ENCODE peak calls at places on chromosomes 5 and 9, in six cellular contexts. Z is mesothelial cell of epicardium; Y is fibroblast of the aortic adventitia; U is CD8-positive, alpha-beta T cell; V is psoas muscle; L is HCEC 1CT. K is an unnamed sample.
A peak's percentile ranks its signal among the peaks of the same experiment; 100 is the strongest.

GRCh38 chr9:98010450-98010849 is 27.3 kb downstream of the ANP32B start:
- DNase-seq in L (peak; percentile 44), U (no peak), V (no peak), Y (peak; percentile 36), Z (no peak), K (peak; percentile 70)

GRCh38 chr5:141269195-141269594 is 24.0 kb downstream of the PCDHB15 start:
- DNase-seq in U (no peak), V (no peak), Y (no peak), L (no peak), Z (no peak), K (no peak)

GRCh38 chr5:177607452-177608192 is 7.7 kb downstream of the B4GALT7 start:
- DNase-seq in Y (peak; percentile 76), L (peak; percentile 74), V (peak; percentile 85), U (peak; percentile 30), Z (peak; percentile 62), K (no peak)

GRCh38 chr5:103290846-103291245 is 32.3 kb downstream of the MACIR start:
- DNase-seq in Z (no peak), U (no peak), Y (no peak), L (no peak), V (no peak), K (no peak)

GRCh38 chr9:128103589-128103962 is 24.0 kb downstream of the PTGES2 start:
- DNase-seq in U (peak; percentile 16), V (no peak), L (no peak), Y (no peak), Z (no peak), K (peak; percentile 77)

GRCh38 chr9:96294146-96294545 is 7.8 kb downstream of the HSD17B3 start:
- DNase-seq in L (no peak), V (no peak), Z (no peak), U (no peak), Y (no peak), K (no peak)

GRCh38 chr9:19894975-19895374 is 106.1 kb upstream of the SLC24A2 start:
- DNase-seq in V (no peak), Z (no peak), U (no peak), Y (no peak), L (peak; percentile 2), K (no peak)

GRCh38 chr5:74851026-74851425 is 15.2 kb downstream of the FAM169A start:
- DNase-seq in L (no peak), U (no peak), Z (no peak), V (no peak), Y (no peak), K (no peak)

GRCh38 chr5:93385665-93386064 is 195.4 kb downstream of the NR2F1-AS1 start:
- DNase-seq in Y (peak; percentile 23), L (peak; percentile 18), U (no peak), Z (no peak), V (no peak), K (no peak)

GRCh38 chr5:93421987-93422391 is 159.0 kb downstream of the NR2F1-AS1 start:
- DNase-seq in L (no peak), U (no peak), V (no peak), Y (no peak), Z (no peak), K (no peak)

GRCh38 chr5:153659337-153659736 is 168.9 kb downstream of the GRIA1 start:
- DNase-seq in V (no peak), U (no peak), Y (peak; percentile 83), L (peak; percentile 72), Z (no peak), K (no peak)

GRCh38 chr9:120735009-120735408 is 20.7 kb upstream of the MEGF9 start:
- DNase-seq in V (no peak), Y (peak; percentile 62), L (no peak), U (no peak), Z (no peak), K (no peak)

GRCh38 chr5:133930061-133930823 is 38.2 kb downstream of the C5orf15 start:
- DNase-seq in L (no peak), Z (no peak), U (peak; percentile 32), Y (peak; percentile 62), V (no peak), K (no peak)

K was measured in gastrocnemius medialis.